ENCODE peak calls at places on chromosomes 11 and 22, in ten cellular contexts. T is heart left ventricle, D is heart right ventricle, G is BE2C, L is osteoblast, O is mucosa of descending colon, A is fibroblast of lung, H is hepatocyte, Q is stomach, N is pancreas. K is an unnamed sample.
A peak's percentile ranks its signal among the peaks of the same experiment; 100 is the strongest.

GRCh38 chr11:45045692-45046471 is 95.2 kb upstream of the TP53I11 start:
- DNase-seq in T (peak; percentile 55), D (peak; percentile 59), G (no peak), L (peak; percentile 88), O (no peak), A (peak; percentile 48), H (peak; percentile 36), Q (peak; percentile 31), N (peak; percentile 6), K (no peak)

GRCh38 chr11:33930317-33931021 is 38.6 kb upstream of the LMO2 start:
- DNase-seq in T (peak; percentile 18), D (no peak), G (no peak), L (no peak), O (no peak), A (peak; percentile 48), H (no peak), Q (no peak), N (no peak), K (no peak)

GRCh38 chr22:22112533-22113294 is 130.1 kb upstream of the TOP3B start:
- DNase-seq in T (no peak), D (no peak), G (no peak), L (no peak), O (no peak), A (no peak), H (no peak), Q (no peak), N (no peak), K (no peak)

GRCh38 chr11:86620796-86621575 is 51.4 kb downstream of the ME3 start:
- DNase-seq in T (no peak), D (no peak), G (no peak), L (peak; percentile 45), O (no peak), A (peak; percentile 87), H (no peak), Q (no peak), N (no peak), K (no peak)

GRCh38 chr22:39581303-39581702 is 10.8 kb downstream of the CACNA1I start:
- DNase-seq in T (no peak), D (no peak), G (no peak), L (no peak), O (no peak), A (no peak), H (no peak), Q (no peak), N (no peak), K (no peak)

GRCh38 chr11:15826826-15827225 is 529.5 kb downstream of the SOX6 start:
- DNase-seq in T (peak; percentile 44), D (peak; percentile 51), G (peak; percentile 78), L (no peak), O (peak; percentile 67), A (no peak), H (peak; percentile 56), Q (no peak), N (peak; percentile 15), K (peak; percentile 71)

GRCh38 chr11:28697920-28698827 is 590.0 kb downstream of the METTL15 start:
- DNase-seq in T (peak; percentile 26), D (peak; percentile 49), G (peak; percentile 45), L (no peak), O (peak; percentile 49), A (peak; percentile 30), H (peak; percentile 70), Q (peak; percentile 62), N (peak; percentile 31), K (peak; percentile 77)

GRCh38 chr11:119175493-119176077 is 7.1 kb downstream of the NLRX1 start:
- DNase-seq in T (no peak), D (no peak), G (peak; percentile 78), L (peak; percentile 93), O (no peak), A (peak; percentile 53), H (no peak), Q (no peak), N (no peak), K (no peak)

GRCh38 chr22:19691721-19692341 is 22.5 kb upstream of the SEPTIN5 start:
- DNase-seq in T (no peak), D (no peak), G (no peak), L (peak; percentile 87), O (no peak), A (peak; percentile 74), H (peak; percentile 51), Q (no peak), N (no peak), K (no peak)

GRCh38 chr11:80584661-80585060 is 1143.8 kb upstream of the TENM4 start:
- DNase-seq in T (no peak), D (no peak), G (no peak), L (no peak), O (no peak), A (no peak), H (no peak), Q (no peak), N (no peak), K (no peak)

DNA sequence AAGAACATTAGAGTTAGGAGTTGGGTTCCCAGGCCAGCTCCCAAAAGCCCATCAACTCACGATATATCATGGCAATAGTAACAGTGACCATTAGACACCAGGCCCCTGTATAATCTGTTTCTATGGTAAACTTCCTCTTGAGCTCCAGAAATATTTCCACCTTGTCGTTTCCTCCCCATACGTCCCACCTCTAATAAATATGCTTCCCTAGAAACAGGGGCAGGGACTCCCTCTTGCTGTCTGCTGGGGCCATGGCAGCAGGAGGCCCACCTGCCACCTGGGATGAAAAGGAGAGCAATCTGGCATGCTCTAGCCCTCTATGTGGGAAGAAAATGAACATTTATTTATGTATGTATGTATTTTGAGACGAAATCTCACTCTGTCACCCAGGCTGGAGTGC is 32.2 kb upstream of the AMOTL1 start:
- DNase-seq in T (no peak), D (no peak), G (no peak), L (no peak), O (no peak), A (no peak), H (no peak), Q (no peak), N (no peak), K (no peak)
- H3K4me1 ChIP-seq in T (peaks cover 15% of the 10 kb centered on the region), D (peaks cover 23% of the 10 kb centered on the region), G (peaks cover 35% of the 10 kb centered on the region), L (peaks cover 21% of the 10 kb centered on the region), O (no peaks in the 10 kb centered on the region), A (peaks cover 12% of the 10 kb centered on the region), H (peaks cover 29% of the 10 kb centered on the region), Q (peaks cover 29% of the 10 kb centered on the region), N (no peaks in the 10 kb centered on the region), K (peaks cover 56% of the 10 kb centered on the region)

GRCh38 chr11:68782711-68783110 is 31.4 kb upstream of the TESMIN start:
- DNase-seq in T (no peak), D (no peak), G (no peak), L (no peak), O (no peak), A (no peak), H (no peak), Q (no peak), N (no peak), K (no peak)
- TF ChIP-seq CTCF in T (no peak), D (no peak), G (no peak), L (no peak), O (no peak), A (no peak), H (no peak), Q (no peak), N (no peak), K (no peak)

GRCh38 chr22:23767303-23767672 is 484 bp downstream of the CHCHD10 start:
- DNase-seq in T (no peak), D (no peak), G (no peak), L (no peak), O (no peak), A (no peak), H (no peak), Q (no peak), N (no peak), K (no peak)

GRCh38 chr22:23762866-23763578 is at the start of gene C22orf15:
- DNase-seq in T (no peak), D (no peak), G (no peak), L (peak; percentile 95), O (no peak), A (peak; percentile 47), H (no peak), Q (no peak), N (no peak), K (no peak)

GRCh38 chr22:23764931-23765881 is 2.4 kb downstream of the C22orf15 start:
- DNase-seq in T (no peak), D (no peak), G (no peak), L (peak; percentile 69), O (no peak), A (no peak), H (no peak), Q (no peak), N (no peak), K (peak; percentile 39)

GRCh38 chr22:23760056-23760455 is 2.7 kb upstream of the C22orf15 start:
- DNase-seq in T (no peak), D (no peak), G (no peak), L (peak; percentile 21), O (no peak), A (no peak), H (no peak), Q (no peak), N (no peak), K (no peak)

DNA sequence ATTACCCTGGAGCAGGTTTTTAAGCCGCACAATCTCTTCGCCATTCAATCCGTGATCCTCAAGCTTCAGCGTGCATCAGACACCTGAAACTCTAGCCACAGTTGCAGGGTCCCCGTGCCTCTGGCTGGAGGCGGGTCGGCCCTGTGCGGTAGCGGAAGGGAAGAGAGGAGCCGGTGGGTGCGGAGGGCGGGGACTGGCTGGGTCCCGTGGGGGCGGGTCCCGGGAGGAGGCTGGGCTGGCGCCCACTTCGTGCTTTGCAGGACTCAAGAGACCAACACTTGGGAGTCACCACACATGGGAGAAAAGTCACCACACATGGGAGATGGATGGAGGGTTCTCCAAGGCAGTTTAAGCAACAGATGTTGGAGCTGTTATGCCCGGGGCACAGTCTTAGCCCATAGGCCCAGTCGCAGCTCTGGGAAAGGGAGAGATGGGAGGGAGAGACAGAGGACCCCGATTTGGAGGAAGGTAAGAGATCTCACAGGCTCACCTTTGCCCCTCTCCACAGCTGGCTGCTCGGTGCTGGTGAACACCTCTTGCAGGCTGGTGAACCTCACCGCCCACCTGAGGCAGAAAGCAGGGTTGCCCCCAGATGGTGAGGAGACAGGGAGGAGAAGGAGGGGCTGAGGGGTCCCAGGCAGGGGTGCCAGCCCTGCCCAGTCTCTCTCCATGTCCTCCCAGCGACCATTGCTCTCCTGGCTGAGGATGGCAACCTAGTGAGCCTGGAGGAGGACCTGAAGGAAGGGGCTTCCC is 965 bp downstream of the C22orf15 start:
- DNase-seq in T (no peak), D (no peak), G (peak; percentile 47), L (peak; percentile 63), O (peak; percentile 55), A (no peak), H (no peak), Q (no peak), N (no peak), K (no peak)
- H3K4me3 ChIP-seq in T (peak overlapping the region; percentile 21), D (no peak overlapping the region), G (no peak overlapping the region), L (no peak overlapping the region), O (no peak overlapping the region), A (peak overlapping the region; percentile 9), H (no peak overlapping the region), Q (peak overlapping the region; percentile 23), N (no peak overlapping the region), K (no peak overlapping the region)

GRCh38 chr11:122155001-122155400 is 39.0 kb upstream of the BLID start:
- DNase-seq in T (no peak), D (no peak), G (no peak), L (no peak), O (no peak), A (no peak), H (no peak), Q (no peak), N (no peak), K (no peak)
- H3K4me1 ChIP-seq in T (no peaks in the 10 kb centered on the region), D (no peaks in the 10 kb centered on the region), G (no peaks in the 10 kb centered on the region), L (peaks cover 87% of the 10 kb centered on the region), O (no peaks in the 10 kb centered on the region), A (peaks cover 23% of the 10 kb centered on the region), H (peaks cover 18% of the 10 kb centered on the region), Q (peaks cover 41% of the 10 kb centered on the region), N (no peaks in the 10 kb centered on the region), K (peaks cover 9% of the 10 kb centered on the region)

GRCh38 chr11:74397531-74398243 is 546 bp downstream of the PGM2L1 start:
- DNase-seq in T (peak; percentile 19), D (no peak), G (no peak), L (peak; percentile 83), O (peak; percentile 78), A (peak; percentile 52), H (peak; percentile 59), Q (peak; percentile 33), N (peak; percentile 21), K (no peak)
- TF ChIP-seq CTCF in T (no peak), D (no peak), G (peak; percentile 31), L (no peak), O (no peak), A (no peak), H (no peak), Q (no peak), N (peak; percentile 8), K (no peak)